ENCODE peak calls at places on chromosomes 1 and 21, in eight cellular contexts. B is GM23248, H is HCT116, M is GM23338, I is OCI-LY7, J is PC-3, V is MM.1S, U is neural progenitor cell. A is an unnamed sample.

GRCh38 chr1:151721788-151722510 is 627 bp downstream of the RIIAD1 start:
- DNase-seq in B (no peak), H (no peak), M (peak), I (no peak), J (no peak), V (no peak), U (no peak), A (no peak)

GRCh38 chr1:39727932-39728317 is 10.8 kb upstream of the PPIE start:
- DNase-seq in B (no peak), H (no peak), M (no peak), I (no peak), J (no peak), V (no peak), U (no peak), A (no peak)

GRCh38 chr1:14768589-14769304 is 170.3 kb downstream of the KAZN start:
- DNase-seq in B (no peak), H (no peak), M (no peak), I (no peak), J (no peak), V (no peak), U (no peak), A (no peak)

GRCh38 chr1:119011706-119012105 is 23.6 kb upstream of the TBX15 start:
- DNase-seq in B (no peak), H (no peak), M (no peak), I (no peak), J (no peak), V (no peak), U (no peak), A (no peak)

GRCh38 chr1:218945050-218945449 is 228.6 kb upstream of the LYPLAL1 start:
- DNase-seq in B (peak), H (no peak), M (no peak), I (no peak), J (peak), V (no peak), U (no peak), A (no peak)

GRCh38 chr1:150976879-150977694 is 2.5 kb upstream of the CERS2 start:
- DNase-seq in B (peak), H (peak), M (peak), I (peak), J (peak), V (peak), U (peak), A (peak)

GRCh38 chr1:228226956-228227791 is 19.3 kb downstream of the OBSCN start:
- DNase-seq in B (peak), H (no peak), M (no peak), I (peak), J (peak), V (no peak), U (no peak), A (no peak)

GRCh38 chr1:163171826-163172225 is 30.9 kb downstream of the RGS5 start:
- DNase-seq in B (no peak), H (no peak), M (no peak), I (no peak), J (no peak), V (no peak), U (no peak), A (no peak)

GRCh38 chr1:221915764-221916163 is 173.9 kb upstream of the DUSP10 start:
- DNase-seq in B (no peak), H (no peak), M (no peak), I (no peak), J (no peak), V (no peak), U (no peak), A (no peak)

GRCh38 chr1:115158181-115158580 is 68.9 kb upstream of the TSPAN2 start:
- DNase-seq in B (peak), H (no peak), M (no peak), I (no peak), J (peak), V (no peak), U (no peak), A (no peak)

GRCh38 chr1:74432325-74432724 is 80.1 kb downstream of the LRRC53 start:
- DNase-seq in B (no peak), H (no peak), M (no peak), I (no peak), J (no peak), V (no peak), U (no peak), A (no peak)

GRCh38 chr1:77313491-77313890 is 31.7 kb downstream of the AK5 start:
- DNase-seq in B (peak), H (peak), M (peak), I (peak), J (peak), V (peak), U (peak), A (peak)

GRCh38 chr1:101178688-101179491 is 57.9 kb upstream of the S1PR1 start:
- DNase-seq in B (no peak), H (no peak), M (no peak), I (peak), J (no peak), V (peak), U (no peak), A (no peak)

GRCh38 chr1:212162635-212163034 is 122.6 kb upstream of the PPP2R5A start:
- DNase-seq in B (peak), H (no peak), M (no peak), I (no peak), J (no peak), V (peak), U (no peak), A (no peak)

GRCh38 chr1:177302365-177303044 is 131.7 kb downstream of the BRINP2 start:
- DNase-seq in B (peak), H (no peak), M (peak), I (no peak), J (no peak), V (no peak), U (peak), A (no peak)

GRCh38 chr21:21151231-21151630 is 153.0 kb downstream of the NCAM2 start:
- DNase-seq in B (no peak), H (no peak), M (no peak), I (no peak), J (no peak), V (no peak), U (no peak), A (no peak)

GRCh38 chr1:25737151-25737550 is 62.8 kb upstream of the SELENON start:
- DNase-seq in B (peak), H (no peak), M (no peak), I (no peak), J (no peak), V (no peak), U (no peak), A (no peak)

GRCh38 chr1:165686971-165687433 is 11.4 kb downstream of the ALDH9A1 start:
- DNase-seq in B (no peak), H (no peak), M (no peak), I (no peak), J (no peak), V (no peak), U (no peak), A (no peak)

GRCh38 chr1:246583448-246584185 is 17.4 kb downstream of the CNST start:
- DNase-seq in B (peak), H (no peak), M (no peak), I (no peak), J (no peak), V (no peak), U (no peak), A (peak)

GRCh38 chr1:245096330-245097066 is 58.3 kb upstream of the KIF26B start:
- DNase-seq in B (no peak), H (no peak), M (no peak), I (no peak), J (no peak), V (no peak), U (no peak), A (no peak)

GRCh38 chr1:238753205-238753720 is 633.1 kb upstream of the CHRM3 start:
- DNase-seq in B (no peak), H (no peak), M (peak), I (no peak), J (no peak), V (no peak), U (no peak), A (no peak)

DNA sequence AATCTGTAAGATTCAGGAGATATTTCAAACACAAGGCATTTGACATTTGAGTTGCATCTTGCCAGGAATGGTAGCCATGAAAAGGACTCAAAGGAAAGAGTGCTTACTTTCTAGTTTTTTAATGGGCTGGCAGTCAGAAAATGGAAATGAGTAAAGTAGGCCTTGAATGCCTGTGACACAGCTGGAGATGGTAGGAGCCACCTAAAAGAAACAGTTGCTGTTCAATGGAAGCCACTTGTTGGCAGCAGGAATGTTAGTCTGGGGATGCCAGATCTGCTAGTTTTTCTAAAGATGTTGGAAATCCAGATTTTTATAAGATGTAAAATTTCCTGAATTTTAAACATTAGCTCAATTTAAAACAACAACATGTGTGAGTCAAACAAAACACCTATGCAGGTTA is 43.6 kb downstream of the CACHD1 start:
- DNase-seq in B (no peak), H (no peak), M (no peak), I (no peak), J (no peak), V (no peak), U (no peak), A (no peak)
- H3K27ac ChIP-seq in B (peak), H (no peak), M (no peak), I (no peak), J (no peak), V (no peak), U (peak), A (peak)

GRCh38 chr1:10637833-10638558 is 158.4 kb downstream of the CASZ1 start:
- DNase-seq in B (no peak), H (no peak), M (no peak), I (no peak), J (no peak), V (no peak), U (no peak), A (no peak)
- TF ChIP-seq EZH2phosphoT487 in B (no peak), H (no peak), M (no peak), I (no peak), J (no peak), V (no peak), U (no peak), A (no peak)

GRCh38 chr1:161039154-161039545 is 386 bp upstream of the TSTD1 start:
- DNase-seq in B (no peak), H (no peak), M (no peak), I (no peak), J (no peak), V (no peak), U (no peak), A (no peak)
- H3K4me3 ChIP-seq in B (no peak), H (peak), M (peak), I (peak), J (peak), V (peak), U (peak), A (no peak)

GRCh38 chr1:12475947-12476346 is 142.1 kb downstream of the DHRS3 start:
- DNase-seq in B (no peak), H (no peak), M (no peak), I (no peak), J (peak), V (no peak), U (no peak), A (no peak)

GRCh38 chr1:12478612-12478985 is 139.4 kb downstream of the DHRS3 start:
- DNase-seq in B (no peak), H (no peak), M (no peak), I (no peak), J (no peak), V (no peak), U (no peak), A (no peak)

GRCh38 chr1:12477936-12478611 is 139.9 kb downstream of the DHRS3 start:
- DNase-seq in B (peak), H (peak), M (peak), I (no peak), J (peak), V (no peak), U (peak), A (peak)

GRCh38 chr1:12475158-12475934 is 142.7 kb downstream of the DHRS3 start:
- DNase-seq in B (no peak), H (no peak), M (no peak), I (no peak), J (peak), V (no peak), U (no peak), A (no peak)

DNA sequence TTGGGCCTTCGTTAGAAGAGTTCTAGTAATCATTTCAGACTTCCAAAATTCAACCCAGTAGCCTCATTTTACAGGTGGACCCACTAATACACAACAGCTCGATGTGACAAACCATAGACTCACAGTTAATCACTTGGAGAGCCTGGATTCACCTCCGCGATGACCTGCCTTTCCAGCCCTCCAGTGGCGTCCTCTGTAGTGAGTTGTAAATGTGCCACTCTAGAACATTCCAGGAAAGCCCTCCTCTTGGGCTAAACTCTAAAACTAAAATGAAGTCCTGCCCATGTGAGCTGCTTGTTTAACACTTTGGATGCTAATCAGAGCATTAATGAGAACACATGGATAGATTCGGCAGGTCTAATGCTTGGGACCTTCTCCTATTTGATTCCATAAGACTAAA is 140.7 kb downstream of the DHRS3 start:
- DNase-seq in B (no peak), H (no peak), M (no peak), I (no peak), J (no peak), V (no peak), U (no peak), A (no peak)
- H3K27ac ChIP-seq in B (no peak), H (peak), M (no peak), I (no peak), J (peak), V (no peak), U (no peak), A (peak)

DNA sequence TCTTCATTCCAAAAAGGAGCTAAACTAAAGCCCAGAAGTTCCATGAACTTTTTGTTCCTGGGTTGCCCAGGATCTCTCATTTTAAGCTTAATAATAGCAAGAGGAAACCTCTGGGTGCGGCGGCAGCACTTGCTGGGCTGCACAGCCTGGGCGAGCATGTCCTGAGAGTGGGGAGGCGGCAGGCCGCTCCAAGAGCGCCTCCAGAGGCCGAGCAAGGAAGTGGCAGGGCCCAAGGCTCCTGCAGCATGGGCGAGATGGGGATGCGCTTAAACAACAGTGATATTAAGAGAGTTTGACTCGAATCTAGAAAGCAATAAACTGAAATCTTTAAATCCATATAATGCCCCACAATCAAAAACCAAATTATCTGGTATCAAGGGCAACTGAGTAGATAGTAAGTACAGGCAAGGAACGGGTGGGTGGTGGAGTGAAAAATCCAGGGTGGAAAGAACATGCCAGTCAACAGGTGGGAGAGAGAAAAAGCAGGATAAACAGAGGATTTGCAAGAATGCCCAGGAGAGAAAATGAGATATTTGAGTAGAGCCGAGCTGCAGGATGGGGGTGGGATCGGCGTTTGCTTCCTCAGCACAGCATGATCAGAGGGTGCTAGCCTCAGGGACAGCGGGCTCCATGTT is 14.1 kb upstream of the TNR start:
- DNase-seq in B (peak), H (peak), M (peak), I (peak), J (peak), V (peak), U (peak), A (peak)
- TF ChIP-seq EZH2phosphoT487 in B (no peak), H (no peak), M (no peak), I (no peak), J (no peak), V (no peak), U (no peak), A (no peak)

DNA sequence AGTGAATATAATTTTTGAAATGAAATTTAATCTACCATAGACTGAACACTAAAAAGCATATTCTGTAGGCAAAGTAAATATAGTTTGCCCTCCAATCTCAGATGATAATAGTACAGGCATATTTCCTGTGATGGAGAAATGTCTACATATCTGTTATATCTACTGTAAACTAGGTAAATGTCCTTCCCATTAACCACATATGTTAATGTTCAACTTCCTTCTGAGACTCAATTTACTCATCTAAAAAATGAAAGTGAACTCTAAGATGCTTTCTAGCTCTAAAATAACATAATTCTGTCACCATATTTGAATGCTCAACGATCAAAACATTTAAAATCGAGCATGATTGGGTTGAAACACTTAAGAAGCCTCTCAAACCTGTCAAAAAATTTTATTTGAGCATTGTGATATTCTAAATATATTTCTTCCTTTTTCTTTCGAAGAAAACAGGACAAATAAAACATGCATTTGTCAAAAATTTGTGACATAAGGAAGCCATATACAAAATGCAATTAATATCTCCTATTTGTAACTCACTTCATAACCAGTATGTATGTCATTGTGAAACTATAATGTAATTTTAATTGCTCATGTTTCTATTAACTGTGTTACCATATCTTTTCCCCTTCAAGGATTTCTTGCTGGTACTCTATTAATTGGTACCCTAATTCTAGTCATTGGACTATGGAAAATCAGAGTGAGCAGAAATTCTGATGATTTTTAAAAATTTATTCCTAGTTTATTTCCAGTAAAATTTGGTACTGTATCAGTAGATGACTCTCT is 34.2 kb downstream of the CD55 start:
- DNase-seq in B (no peak), H (no peak), M (no peak), I (no peak), J (no peak), V (no peak), U (no peak), A (no peak)
- H3K4me3 ChIP-seq in B (no peak), H (no peak), M (no peak), I (no peak), J (no peak), V (no peak), U (no peak), A (no peak)

GRCh38 chr1:29973406-29973805 is 737.1 kb downstream of the PTPRU start:
- DNase-seq in B (no peak), H (no peak), M (peak), I (no peak), J (no peak), V (no peak), U (no peak), A (no peak)

GRCh38 chr1:29972664-29973063 is 736.3 kb downstream of the PTPRU start:
- DNase-seq in B (no peak), H (no peak), M (no peak), I (no peak), J (no peak), V (no peak), U (no peak), A (no peak)

GRCh38 chr1:29969576-29969975 is 733.3 kb downstream of the PTPRU start:
- DNase-seq in B (no peak), H (no peak), M (no peak), I (no peak), J (no peak), V (no peak), U (no peak), A (no peak)

GRCh38 chr1:29971703-29972102 is 735.4 kb downstream of the PTPRU start:
- DNase-seq in B (no peak), H (no peak), M (no peak), I (no peak), J (no peak), V (no peak), U (no peak), A (no peak)

DNA sequence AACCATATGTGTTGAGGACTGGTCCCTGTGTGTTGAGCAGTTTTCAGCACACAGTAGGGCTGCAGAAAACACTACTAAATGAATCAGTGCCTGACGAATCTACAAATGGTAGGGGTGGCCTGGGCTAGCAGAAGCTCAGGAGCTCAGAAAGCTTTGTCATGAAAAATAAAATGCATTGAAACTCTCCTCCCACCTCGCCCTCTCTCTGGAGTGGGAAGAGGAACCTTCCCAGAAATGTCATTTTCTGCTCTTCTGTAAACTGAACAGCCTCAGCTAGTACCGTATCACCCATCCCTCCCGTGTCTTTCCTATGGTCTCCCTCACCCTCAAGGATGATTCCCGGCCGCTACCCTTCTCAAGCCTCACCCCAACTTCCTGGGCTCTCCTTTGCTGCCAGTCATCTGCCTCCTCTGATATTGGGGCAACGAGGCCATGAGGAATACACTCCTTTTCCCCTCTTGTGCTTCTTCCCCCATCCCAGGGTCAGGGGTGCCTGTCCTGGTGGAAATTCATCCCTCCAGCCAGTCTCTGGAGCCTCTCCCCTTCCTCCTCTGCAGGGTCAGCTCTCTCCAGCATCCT is 734.5 kb downstream of the PTPRU start:
- DNase-seq in B (no peak), H (no peak), M (no peak), I (no peak), J (no peak), V (no peak), U (no peak), A (no peak)
- H3K27ac ChIP-seq in B (no peak), H (no peak), M (no peak), I (no peak), J (no peak), V (no peak), U (no peak), A (no peak)